ENCODE peak calls at places on chromosome 6, in ten cellular contexts. Z is RWPE2, Q is endothelial cell, N is uterus, R is lower lobe of right lung, J is fibroblast of lung, P is natural killer cell, O is fibroblast of pulmonary artery, D is coronary artery, H is mammary epithelial cell. G is an unnamed sample.
A peak's percentile ranks its signal among the peaks of the same experiment; 100 is the strongest.

GRCh38 chr6:144683216-144684070 is 398.3 kb downstream of the UTRN start:
- DNase-seq in Z (no peak), Q (no peak), N (no peak), R (no peak), J (no peak), P (no peak), O (no peak), D (no peak), H (no peak), G (no peak)

GRCh38 chr6:109512271-109512817 is 29.3 kb upstream of the ZBTB24 start:
- DNase-seq in Z (no peak), Q (no peak), N (no peak), R (no peak), J (no peak), P (no peak), O (peak; percentile 55), D (no peak), H (no peak), G (no peak)

GRCh38 chr6:144653885-144654505 is 368.9 kb downstream of the UTRN start:
- DNase-seq in Z (no peak), Q (no peak), N (no peak), R (no peak), J (no peak), P (no peak), O (no peak), D (no peak), H (no peak), G (no peak)

GRCh38 chr6:74277749-74278148 is 581.7 kb downstream of the CD109 start:
- DNase-seq in Z (no peak), Q (no peak), N (no peak), R (no peak), J (peak; percentile 25), P (no peak), O (peak; percentile 51), D (no peak), H (peak; percentile 8), G (no peak)

GRCh38 chr6:29926795-29927427 is 15.4 kb upstream of the HLA-A start:
- DNase-seq in Z (no peak), Q (peak; percentile 62), N (peak; percentile 78), R (peak; percentile 91), J (peak; percentile 81), P (peak; percentile 76), O (peak; percentile 50), D (peak; percentile 81), H (peak; percentile 37), G (no peak)

GRCh38 chr6:24412294-24412693 is 9.6 kb downstream of the MRS2 start:
- DNase-seq in Z (no peak), Q (no peak), N (no peak), R (no peak), J (no peak), P (no peak), O (no peak), D (no peak), H (no peak), G (no peak)

GRCh38 chr6:114712129-114712662 is 369.4 kb upstream of the HS3ST5 start:
- DNase-seq in Z (no peak), Q (no peak), N (no peak), R (no peak), J (no peak), P (no peak), O (no peak), D (no peak), H (no peak), G (no peak)

GRCh38 chr6:39998126-39998525 is 63.9 kb upstream of the MOCS1 start:
- DNase-seq in Z (no peak), Q (no peak), N (no peak), R (no peak), J (no peak), P (no peak), O (no peak), D (peak; percentile 8), H (no peak), G (no peak)

GRCh38 chr6:134932535-134933470 is 17.1 kb downstream of the ALDH8A1 start:
- DNase-seq in Z (no peak), Q (no peak), N (no peak), R (no peak), J (no peak), P (no peak), O (no peak), D (no peak), H (no peak), G (no peak)

DNA sequence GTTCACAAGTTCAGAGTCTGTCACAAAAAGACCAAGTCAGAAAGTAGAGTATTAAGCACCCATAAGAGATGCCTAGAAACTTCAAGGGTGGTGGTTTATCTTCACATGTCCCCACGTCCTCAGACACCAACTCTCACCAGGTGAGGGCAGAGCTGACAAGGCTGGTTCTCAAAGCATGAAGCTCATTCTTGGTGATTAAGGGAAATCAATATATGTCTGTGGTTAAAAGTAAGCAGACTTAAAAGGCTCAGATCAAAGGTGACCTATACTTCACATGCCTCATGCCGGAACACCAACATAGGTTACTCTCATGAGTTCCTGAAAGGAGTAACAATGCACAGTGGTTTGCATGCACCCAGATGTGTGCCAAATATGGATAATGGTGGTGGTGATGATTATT is 27.0 kb downstream of the IL17A start:
- DNase-seq in Z (no peak), Q (no peak), N (no peak), R (no peak), J (no peak), P (no peak), O (no peak), D (no peak), H (no peak), G (no peak)
- TF ChIP-seq CTCF in Z (no peak), Q (no peak), N (no peak), R (no peak), J (no peak), P (no peak), O (no peak), D (no peak), H (no peak), G (no peak)

GRCh38 chr6:16523550-16524379 is 237.5 kb downstream of the ATXN1 start:
- DNase-seq in Z (no peak), Q (no peak), N (no peak), R (no peak), J (peak; percentile 75), P (no peak), O (peak; percentile 96), D (no peak), H (no peak), G (no peak)
- TF ChIP-seq CTCF in Z (no peak), Q (no peak), N (no peak), R (no peak), J (no peak), P (no peak), O (no peak), D (no peak), H (no peak), G (no peak)

GRCh38 chr6:47655719-47656595 is 42.4 kb upstream of the ADGRF4 start:
- DNase-seq in Z (peak; percentile 69), Q (no peak), N (no peak), R (no peak), J (peak; percentile 5), P (no peak), O (peak; percentile 53), D (no peak), H (peak; percentile 87), G (no peak)
- TF ChIP-seq CTCF in Z (no peak), Q (no peak), N (no peak), R (no peak), J (no peak), P (no peak), O (no peak), D (no peak), H (no peak), G (no peak)

DNA sequence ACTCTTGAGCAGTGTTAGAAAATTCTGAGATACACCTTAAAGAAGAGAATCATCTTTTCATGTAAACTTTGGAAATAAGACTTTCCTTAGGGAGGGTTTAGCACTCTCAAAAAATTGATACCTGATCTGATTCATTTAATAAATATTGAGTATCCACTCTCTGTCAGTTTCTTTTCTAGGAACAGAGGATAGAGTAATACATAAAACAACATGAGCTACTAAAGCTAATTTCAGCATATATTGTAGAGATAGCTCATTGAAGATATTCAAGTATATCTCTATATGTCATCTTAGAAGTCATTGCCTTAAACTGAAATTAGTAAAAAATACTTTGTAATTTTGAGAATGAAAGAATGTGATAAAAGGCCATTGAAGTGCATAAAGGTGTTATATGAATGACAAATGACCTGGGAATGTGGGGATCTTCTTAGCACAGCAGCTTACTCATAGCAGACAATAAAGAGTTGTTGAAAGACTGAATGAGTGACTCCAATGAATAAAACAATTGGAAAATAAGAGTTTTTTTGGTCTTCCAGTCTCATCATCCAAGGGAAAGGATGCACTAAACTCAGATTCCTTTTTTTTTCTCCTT is 29.2 kb downstream of the RHAG start:
- DNase-seq in Z (no peak), Q (no peak), N (no peak), R (no peak), J (no peak), P (no peak), O (no peak), D (no peak), H (peak; percentile 33), G (no peak)
- TF ChIP-seq CTCF in Z (peak; percentile 77), Q (peak; percentile 11), N (no peak), R (no peak), J (no peak), P (no peak), O (no peak), D (no peak), H (no peak), G (peak; percentile 5)

GRCh38 chr6:57216235-57217101 is 5.6 kb downstream of the RAB23 start:
- DNase-seq in Z (no peak), Q (no peak), N (peak; percentile 35), R (no peak), J (peak; percentile 83), P (no peak), O (no peak), D (no peak), H (peak; percentile 61), G (no peak)
- TF ChIP-seq CTCF in Z (no peak), Q (peak; percentile 51), N (no peak), R (no peak), J (peak; percentile 7), P (peak; percentile 24), O (peak; percentile 2), D (no peak), H (peak; percentile 18), G (peak; percentile 26)

GRCh38 chr6:83114164-83114563 is 46.7 kb downstream of the DOP1A start:
- DNase-seq in Z (no peak), Q (no peak), N (no peak), R (no peak), J (peak; percentile 43), P (no peak), O (peak; percentile 17), D (no peak), H (peak; percentile 15), G (no peak)
- TF ChIP-seq CTCF in Z (no peak), Q (no peak), N (no peak), R (no peak), J (no peak), P (no peak), O (no peak), D (no peak), H (no peak), G (no peak)

DNA sequence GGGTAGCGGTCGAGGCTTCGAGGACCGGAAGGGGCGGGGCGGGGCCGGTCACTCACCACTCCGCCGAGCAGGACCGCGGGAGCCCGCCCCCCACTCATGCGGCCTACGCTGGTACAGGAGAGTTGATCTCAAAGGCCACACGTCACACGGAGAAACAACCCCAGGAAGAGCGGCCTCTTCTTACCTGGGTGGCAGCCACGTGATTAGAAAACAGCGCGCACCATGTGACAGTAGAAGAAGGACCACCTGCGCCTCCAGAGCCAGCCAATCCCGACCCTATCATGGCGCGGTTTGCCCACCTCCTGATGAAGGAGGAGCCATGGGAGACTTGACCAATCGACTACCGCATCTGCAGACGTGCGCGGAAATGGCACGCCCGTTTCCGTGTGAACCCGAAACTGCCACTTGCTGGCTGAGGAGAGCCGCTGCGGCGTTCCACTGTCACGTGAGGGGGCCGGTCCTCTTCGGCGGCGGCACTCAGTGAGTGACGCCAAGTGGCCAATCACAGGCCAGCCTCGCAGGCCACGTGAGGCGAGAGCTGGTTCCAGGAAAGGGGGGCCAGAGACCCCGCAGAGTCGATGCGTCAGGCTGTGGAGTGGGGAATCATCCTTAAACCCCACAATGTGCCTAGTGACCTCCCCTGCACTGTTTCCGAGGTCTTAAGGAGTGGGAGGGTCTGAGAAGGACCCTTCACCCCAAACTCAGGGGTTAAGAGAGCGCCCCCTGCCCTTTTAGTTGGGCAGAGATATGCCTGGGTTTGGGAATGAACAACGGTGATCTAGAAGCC is at the start of gene CUTA:
- DNase-seq in Z (peak; percentile 99), Q (peak; percentile 96), N (peak; percentile 99), R (peak; percentile 100), J (peak; percentile 100), P (peak; percentile 98), O (peak; percentile 100), D (peak; percentile 100), H (peak; percentile 100), G (peak; percentile 95)
- TF ChIP-seq CTCF in Z (peak; percentile 33), Q (peak; percentile 57), N (peak; percentile 62), R (peak; percentile 35), J (peak; percentile 19), P (no peak), O (peak; percentile 17), D (no peak), H (no peak), G (peak; percentile 43)

G was measured in progenitor cell of endocrine pancreas.